ENCODE peak calls at places on chromosomes 11 and 22, in seven cellular contexts. One of them, this sample, is unnamed.

GRCh38 chr22:37210041-37210803 is 2.1 kb downstream of the SSTR3 start:
- DNase-seq in RWPE1: no peak
- DNase-seq in HFFc6: no peak
- DNase-seq in cardiac muscle cell: no peak
- DNase-seq in WTC11: no peak
- DNase-seq in omental fat pad: no peak
- DNase-seq in endothelial cell: no peak
- DNase-seq in this sample: no peak

GRCh38 chr22:31282748-31283468 is 9.4 kb downstream of the PIK3IP1 start:
- DNase-seq in RWPE1: no peak
- DNase-seq in omental fat pad: no peak
- DNase-seq in endothelial cell: no peak
- DNase-seq in WTC11: no peak
- DNase-seq in HFFc6: no peak
- DNase-seq in cardiac muscle cell: no peak
- DNase-seq in this sample: no peak

GRCh38 chr22:37454857-37455686 is 27.8 kb upstream of the ELFN2 start:
- DNase-seq in endothelial cell: no peak
- DNase-seq in omental fat pad: no peak
- DNase-seq in RWPE1: peak; percentile 66
- DNase-seq in WTC11: no peak
- DNase-seq in HFFc6: peak; percentile 80
- DNase-seq in cardiac muscle cell: peak; percentile 74
- DNase-seq in this sample: peak; percentile 33

GRCh38 chr11:27875480-27876208 is 175.4 kb upstream of the BDNF start:
- DNase-seq in omental fat pad: no peak
- DNase-seq in HFFc6: no peak
- DNase-seq in cardiac muscle cell: no peak
- DNase-seq in WTC11: no peak
- DNase-seq in endothelial cell: no peak
- DNase-seq in RWPE1: peak; percentile 23
- DNase-seq in this sample: no peak

GRCh38 chr11:128603003-128603715 is 15.8 kb upstream of the ETS1 start:
- DNase-seq in RWPE1: no peak
- DNase-seq in cardiac muscle cell: no peak
- DNase-seq in omental fat pad: no peak
- DNase-seq in endothelial cell: no peak
- DNase-seq in WTC11: no peak
- DNase-seq in HFFc6: no peak
- DNase-seq in this sample: no peak

GRCh38 chr22:32338757-32339156 is 18.9 kb upstream of the RFPL3 start:
- DNase-seq in WTC11: no peak
- DNase-seq in omental fat pad: no peak
- DNase-seq in RWPE1: no peak
- DNase-seq in cardiac muscle cell: no peak
- DNase-seq in HFFc6: no peak
- DNase-seq in endothelial cell: no peak
- DNase-seq in this sample: no peak

GRCh38 chr22:40585205-40585778 is 51.2 kb downstream of the MRTFA start:
- DNase-seq in RWPE1: no peak
- DNase-seq in omental fat pad: no peak
- DNase-seq in endothelial cell: no peak
- DNase-seq in cardiac muscle cell: no peak
- DNase-seq in WTC11: no peak
- DNase-seq in HFFc6: no peak
- DNase-seq in this sample: no peak

GRCh38 chr11:121626507-121626875 is 173.7 kb upstream of the SORL1-AS1 start:
- DNase-seq in omental fat pad: no peak
- DNase-seq in HFFc6: no peak
- DNase-seq in endothelial cell: no peak
- DNase-seq in RWPE1: no peak
- DNase-seq in WTC11: no peak
- DNase-seq in cardiac muscle cell: no peak
- DNase-seq in this sample: no peak

GRCh38 chr22:22820626-22821025 is 67.0 kb upstream of the IGLL5 start:
- DNase-seq in WTC11: no peak
- DNase-seq in RWPE1: no peak
- DNase-seq in cardiac muscle cell: no peak
- DNase-seq in endothelial cell: no peak
- DNase-seq in omental fat pad: no peak
- DNase-seq in HFFc6: no peak
- DNase-seq in this sample: no peak

GRCh38 chr11:64148917-64149617 is 16.8 kb downstream of the MACROD1 start:
- DNase-seq in HFFc6: no peak
- DNase-seq in omental fat pad: no peak
- DNase-seq in endothelial cell: no peak
- DNase-seq in RWPE1: no peak
- DNase-seq in cardiac muscle cell: no peak
- DNase-seq in WTC11: no peak
- DNase-seq in this sample: no peak
- TF ChIP-seq CTCF in HFFc6: peak; percentile 51
- TF ChIP-seq CTCF in omental fat pad: no peak
- TF ChIP-seq CTCF in endothelial cell: no peak
- TF ChIP-seq CTCF in RWPE1: peak; percentile 22
- TF ChIP-seq CTCF in cardiac muscle cell: no peak
- TF ChIP-seq CTCF in WTC11: peak; percentile 11
- TF ChIP-seq CTCF in this sample: peak; percentile 13

GRCh38 chr22:23888615-23889401 is 5.4 kb upstream of the MIF start:
- DNase-seq in endothelial cell: no peak
- DNase-seq in WTC11: no peak
- DNase-seq in cardiac muscle cell: no peak
- DNase-seq in RWPE1: no peak
- DNase-seq in omental fat pad: no peak
- DNase-seq in HFFc6: peak; percentile 10
- DNase-seq in this sample: no peak
- TF ChIP-seq CTCF in endothelial cell: no peak
- TF ChIP-seq CTCF in WTC11: no peak
- TF ChIP-seq CTCF in cardiac muscle cell: peak; percentile 31
- TF ChIP-seq CTCF in RWPE1: peak; percentile 22
- TF ChIP-seq CTCF in omental fat pad: no peak
- TF ChIP-seq CTCF in HFFc6: peak; percentile 49
- TF ChIP-seq CTCF in this sample: no peak

GRCh38 chr22:29700949-29701927 is 18.6 kb upstream of the CABP7 start:
- DNase-seq in endothelial cell: peak; percentile 31
- DNase-seq in WTC11: peak; percentile 52
- DNase-seq in omental fat pad: no peak
- DNase-seq in HFFc6: peak; percentile 18
- DNase-seq in cardiac muscle cell: peak; percentile 55
- DNase-seq in RWPE1: peak; percentile 25
- DNase-seq in this sample: no peak
- TF ChIP-seq CTCF in endothelial cell: no peak
- TF ChIP-seq CTCF in WTC11: no peak
- TF ChIP-seq CTCF in omental fat pad: no peak
- TF ChIP-seq CTCF in HFFc6: peak; percentile 43
- TF ChIP-seq CTCF in cardiac muscle cell: peak; percentile 27
- TF ChIP-seq CTCF in RWPE1: peak; percentile 33
- TF ChIP-seq CTCF in this sample: no peak

DNA sequence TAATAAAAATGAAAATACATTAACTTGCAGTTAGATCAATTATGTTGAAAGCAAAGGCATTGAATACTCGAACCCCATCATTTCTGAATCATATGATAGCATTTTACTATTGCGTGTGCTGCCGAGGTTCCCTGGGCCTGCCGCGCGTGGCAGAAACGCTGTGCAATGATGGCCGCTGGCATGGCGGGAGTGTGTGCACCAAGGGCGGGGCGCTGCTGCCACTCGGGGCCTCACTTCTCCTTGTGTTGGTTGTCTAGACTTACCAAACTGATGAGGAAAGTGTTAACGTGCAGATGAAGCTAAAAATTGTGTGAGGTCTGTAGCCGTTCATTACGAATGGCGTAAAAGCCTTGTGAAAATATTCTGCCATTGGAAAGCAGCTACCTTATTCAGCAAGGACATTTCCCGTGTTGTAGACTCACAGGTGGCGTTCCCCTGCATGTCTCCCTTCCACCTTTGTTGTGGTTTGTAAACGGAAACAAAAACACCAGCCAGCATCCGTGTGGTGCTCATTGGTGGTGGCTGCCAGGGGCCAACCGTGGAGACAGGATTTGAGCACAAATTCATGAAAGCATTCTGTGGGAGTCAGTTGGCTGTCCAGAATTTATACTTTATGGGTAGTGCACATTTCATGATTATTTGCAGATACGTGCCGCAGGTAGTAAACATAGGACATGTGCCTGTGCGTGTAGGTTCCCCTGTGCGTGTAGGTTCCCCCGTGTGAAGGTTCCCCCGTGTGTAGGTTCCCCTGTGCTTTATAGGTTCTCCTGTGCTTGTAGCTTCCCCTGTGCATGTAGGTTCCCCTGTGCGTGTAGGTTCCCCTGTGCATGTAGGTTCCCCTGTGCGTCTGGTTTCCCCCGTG is 5.9 kb upstream of the GRAMD4 start:
- DNase-seq in omental fat pad: no peak
- DNase-seq in HFFc6: no peak
- DNase-seq in RWPE1: no peak
- DNase-seq in endothelial cell: no peak
- DNase-seq in cardiac muscle cell: no peak
- DNase-seq in WTC11: no peak
- DNase-seq in this sample: no peak
- TF ChIP-seq CTCF in omental fat pad: no peak
- TF ChIP-seq CTCF in HFFc6: no peak
- TF ChIP-seq CTCF in RWPE1: no peak
- TF ChIP-seq CTCF in endothelial cell: no peak
- TF ChIP-seq CTCF in cardiac muscle cell: no peak
- TF ChIP-seq CTCF in WTC11: no peak
- TF ChIP-seq CTCF in this sample: no peak

GRCh38 chr11:1072116-1072820 is 2.4 kb upstream of the MUC2 start:
- DNase-seq in endothelial cell: peak; percentile 28
- DNase-seq in WTC11: peak; percentile 8
- DNase-seq in RWPE1: no peak
- DNase-seq in cardiac muscle cell: no peak
- DNase-seq in HFFc6: peak; percentile 19
- DNase-seq in omental fat pad: no peak
- DNase-seq in this sample: no peak

GRCh38 chr11:1072821-1073231 is 1.8 kb upstream of the MUC2 start:
- DNase-seq in WTC11: peak; percentile 8
- DNase-seq in cardiac muscle cell: no peak
- DNase-seq in endothelial cell: no peak
- DNase-seq in omental fat pad: no peak
- DNase-seq in HFFc6: no peak
- DNase-seq in RWPE1: no peak
- DNase-seq in this sample: no peak

GRCh38 chr11:1073261-1073724 is 1.4 kb upstream of the MUC2 start:
- DNase-seq in endothelial cell: no peak
- DNase-seq in omental fat pad: no peak
- DNase-seq in WTC11: peak; percentile 13
- DNase-seq in RWPE1: peak; percentile 57
- DNase-seq in cardiac muscle cell: no peak
- DNase-seq in HFFc6: no peak
- DNase-seq in this sample: no peak

GRCh38 chr11:1070594-1071462 is 3.8 kb upstream of the MUC2 start:
- DNase-seq in HFFc6: no peak
- DNase-seq in omental fat pad: no peak
- DNase-seq in cardiac muscle cell: no peak
- DNase-seq in WTC11: peak; percentile 7
- DNase-seq in endothelial cell: no peak
- DNase-seq in RWPE1: no peak
- DNase-seq in this sample: no peak

GRCh38 chr11:1071571-1072115 is 3.0 kb upstream of the MUC2 start:
- DNase-seq in cardiac muscle cell: no peak
- DNase-seq in HFFc6: no peak
- DNase-seq in omental fat pad: no peak
- DNase-seq in endothelial cell: peak; percentile 7
- DNase-seq in RWPE1: no peak
- DNase-seq in WTC11: peak; percentile 12
- DNase-seq in this sample: no peak
- TF ChIP-seq CTCF in cardiac muscle cell: no peak
- TF ChIP-seq CTCF in HFFc6: no peak
- TF ChIP-seq CTCF in omental fat pad: no peak
- TF ChIP-seq CTCF in endothelial cell: no peak
- TF ChIP-seq CTCF in RWPE1: no peak
- TF ChIP-seq CTCF in WTC11: no peak
- TF ChIP-seq CTCF in this sample: no peak

GRCh38 chr11:44944181-44944852 is 6.4 kb downstream of the TP53I11 start:
- DNase-seq in RWPE1: no peak
- DNase-seq in omental fat pad: no peak
- DNase-seq in WTC11: no peak
- DNase-seq in cardiac muscle cell: no peak
- DNase-seq in HFFc6: no peak
- DNase-seq in endothelial cell: no peak
- DNase-seq in this sample: no peak
- TF ChIP-seq CTCF in RWPE1: no peak
- TF ChIP-seq CTCF in omental fat pad: no peak
- TF ChIP-seq CTCF in WTC11: no peak
- TF ChIP-seq CTCF in cardiac muscle cell: no peak
- TF ChIP-seq CTCF in HFFc6: no peak
- TF ChIP-seq CTCF in endothelial cell: no peak
- TF ChIP-seq CTCF in this sample: no peak

GRCh38 chr11:35486446-35486845 is 39.0 kb downstream of the PAMR1 start:
- DNase-seq in WTC11: no peak
- DNase-seq in endothelial cell: no peak
- DNase-seq in RWPE1: no peak
- DNase-seq in cardiac muscle cell: no peak
- DNase-seq in omental fat pad: no peak
- DNase-seq in HFFc6: no peak
- DNase-seq in this sample: no peak
- TF ChIP-seq CTCF in WTC11: no peak
- TF ChIP-seq CTCF in endothelial cell: no peak
- TF ChIP-seq CTCF in RWPE1: no peak
- TF ChIP-seq CTCF in cardiac muscle cell: no peak
- TF ChIP-seq CTCF in omental fat pad: no peak
- TF ChIP-seq CTCF in HFFc6: peak; percentile 42
- TF ChIP-seq CTCF in this sample: no peak

DNA sequence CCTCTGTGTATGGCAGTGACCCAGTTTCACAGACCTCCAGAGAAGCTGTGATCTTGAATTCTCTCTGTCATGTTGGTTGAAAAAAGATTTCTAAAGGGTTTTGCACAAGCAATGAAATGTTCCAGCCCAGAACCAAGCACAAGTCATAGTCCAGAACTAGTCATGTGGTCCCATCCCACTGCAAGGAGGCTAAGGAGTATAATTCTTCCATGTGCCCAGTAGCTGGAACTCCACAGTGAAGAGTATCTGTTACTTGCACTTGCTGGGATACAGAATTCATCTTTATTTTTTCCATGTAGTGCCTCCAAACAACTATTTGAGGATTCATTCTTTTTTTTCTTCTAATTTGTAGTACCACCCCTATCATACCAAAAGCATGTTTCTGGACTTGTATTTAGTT is 9.9 kb upstream of the MMP8 start:
- DNase-seq in RWPE1: no peak
- DNase-seq in HFFc6: no peak
- DNase-seq in cardiac muscle cell: no peak
- DNase-seq in omental fat pad: no peak
- DNase-seq in endothelial cell: no peak
- DNase-seq in WTC11: no peak
- DNase-seq in this sample: no peak
- TF ChIP-seq CTCF in RWPE1: no peak
- TF ChIP-seq CTCF in HFFc6: no peak
- TF ChIP-seq CTCF in cardiac muscle cell: no peak
- TF ChIP-seq CTCF in omental fat pad: no peak
- TF ChIP-seq CTCF in endothelial cell: no peak
- TF ChIP-seq CTCF in WTC11: no peak
- TF ChIP-seq CTCF in this sample: no peak

This sample was measured in nephron progenitor cell.